ENCODE peak calls at places on chromosomes 6 and 20, in five cellular contexts. V is amygdala, M is hypothalamus, X is H4, F is A673. S is an unnamed sample.

GRCh38 chr6:57207141-57207540 is 15.0 kb downstream of the RAB23 start:
- DNase-seq in V (no peak), M (no peak), X (peak), F (no peak), S (no peak)

GRCh38 chr20:22999756-23000155 is 35.4 kb upstream of the SSTR4 start:
- DNase-seq in V (no peak), M (no peak), X (peak), F (no peak), S (no peak)

GRCh38 chr6:126017668-126018067 is 31.3 kb downstream of the TRMT11 start:
- DNase-seq in V (no peak), M (no peak), X (no peak), F (no peak), S (no peak)

GRCh38 chr6:22141271-22141745 is 155.5 kb downstream of the PRL start:
- DNase-seq in V (no peak), M (no peak), X (no peak), F (no peak), S (no peak)

GRCh38 chr6:2168480-2168879 is 76.9 kb downstream of the GMDS start:
- DNase-seq in V (no peak), M (no peak), X (no peak), F (no peak), S (no peak)

GRCh38 chr6:43226192-43226851 is 3.0 kb downstream of the DNPH1 start:
- DNase-seq in V (no peak), M (no peak), X (peak), F (no peak), S (no peak)

GRCh38 chr6:39453956-39454524 is 131.5 kb upstream of the KCNK16 start:
- DNase-seq in V (no peak), M (no peak), X (no peak), F (no peak), S (no peak)

GRCh38 chr6:43021270-43022047 is at the start of gene RRP36:
- DNase-seq in V (peak), M (peak), X (peak), F (peak), S (no peak)

GRCh38 chr6:14921170-14921569 is 324.7 kb upstream of the JARID2 start:
- DNase-seq in V (peak), M (no peak), X (no peak), F (no peak), S (no peak)

GRCh38 chr6:132142308-132142707 is 191.1 kb upstream of the CCN2 start:
- DNase-seq in V (no peak), M (no peak), X (no peak), F (no peak), S (no peak)

GRCh38 chr6:27592481-27593199 is 119.7 kb upstream of the ZNF184 start:
- DNase-seq in V (peak), M (no peak), X (peak), F (peak), S (peak)

GRCh38 chr6:152313542-152314482 is 323.4 kb downstream of the SYNE1 start:
- DNase-seq in V (no peak), M (no peak), X (no peak), F (no peak), S (no peak)

GRCh38 chr6:33116417-33116816 is 40.6 kb downstream of the HLA-DPB1 start:
- DNase-seq in V (no peak), M (no peak), X (no peak), F (no peak), S (no peak)

GRCh38 chr6:44105146-44105545 is 22.1 kb downstream of the MRPL14 start:
- DNase-seq in V (no peak), M (no peak), X (no peak), F (no peak), S (no peak)

GRCh38 chr20:60630609-60631008 is 621.5 kb upstream of the CDH4 start:
- DNase-seq in V (no peak), M (no peak), X (no peak), F (no peak), S (no peak)

GRCh38 chr20:59785118-59785959 is 148.1 kb downstream of the SYCP2 start:
- DNase-seq in V (no peak), M (no peak), X (no peak), F (no peak), S (no peak)

S was measured in SK-N-MC.